ENCODE peak calls at places on chromosome 2, in seven cellular contexts. One of them, this sample, is unnamed.

GRCh38 chr2:27717070-27717453 is 53.4 kb downstream of the SLC4A1AP start:
- DNase-seq in NCI-H1694: peak
- DNase-seq in activated CD8-positive, alpha-beta memory T cell treated with anti-CD3 and anti-CD28 coated beads for 48 hours: no peak
- DNase-seq in PC-3: peak
- DNase-seq in T-helper 2 cell: no peak
- DNase-seq in cardiac muscle cell: peak
- DNase-seq in M059J: peak
- DNase-seq in this sample: no peak

GRCh38 chr2:28709101-28709500 is 42.5 kb upstream of the PPP1CB start:
- DNase-seq in PC-3: no peak
- DNase-seq in cardiac muscle cell: no peak
- DNase-seq in NCI-H1694: no peak
- DNase-seq in T-helper 2 cell: no peak
- DNase-seq in activated CD8-positive, alpha-beta memory T cell treated with anti-CD3 and anti-CD28 coated beads for 48 hours: no peak
- DNase-seq in M059J: no peak
- DNase-seq in this sample: peak

GRCh38 chr2:157800838-157801495 is 75.2 kb downstream of the ACVR1 start:
- DNase-seq in activated CD8-positive, alpha-beta memory T cell treated with anti-CD3 and anti-CD28 coated beads for 48 hours: no peak
- DNase-seq in M059J: no peak
- DNase-seq in PC-3: no peak
- DNase-seq in cardiac muscle cell: no peak
- DNase-seq in NCI-H1694: no peak
- DNase-seq in T-helper 2 cell: no peak
- DNase-seq in this sample: no peak

GRCh38 chr2:196331143-196331542 is 159.8 kb upstream of the STK17B start:
- DNase-seq in cardiac muscle cell: peak
- DNase-seq in PC-3: peak
- DNase-seq in T-helper 2 cell: no peak
- DNase-seq in M059J: peak
- DNase-seq in NCI-H1694: no peak
- DNase-seq in activated CD8-positive, alpha-beta memory T cell treated with anti-CD3 and anti-CD28 coated beads for 48 hours: no peak
- DNase-seq in this sample: peak

GRCh38 chr2:112714836-112715631 is 5.8 kb upstream of the NT5DC4 start:
- DNase-seq in PC-3: peak
- DNase-seq in activated CD8-positive, alpha-beta memory T cell treated with anti-CD3 and anti-CD28 coated beads for 48 hours: no peak
- DNase-seq in M059J: peak
- DNase-seq in T-helper 2 cell: no peak
- DNase-seq in cardiac muscle cell: no peak
- DNase-seq in NCI-H1694: no peak
- DNase-seq in this sample: no peak

GRCh38 chr2:30628341-30628740 is 178.9 kb downstream of the CAPN13 start:
- DNase-seq in M059J: no peak
- DNase-seq in PC-3: no peak
- DNase-seq in T-helper 2 cell: no peak
- DNase-seq in cardiac muscle cell: peak
- DNase-seq in activated CD8-positive, alpha-beta memory T cell treated with anti-CD3 and anti-CD28 coated beads for 48 hours: no peak
- DNase-seq in NCI-H1694: no peak
- DNase-seq in this sample: no peak

GRCh38 chr2:199307461-199307860 is 150.3 kb downstream of the SATB2 start:
- DNase-seq in PC-3: no peak
- DNase-seq in NCI-H1694: no peak
- DNase-seq in T-helper 2 cell: no peak
- DNase-seq in activated CD8-positive, alpha-beta memory T cell treated with anti-CD3 and anti-CD28 coated beads for 48 hours: no peak
- DNase-seq in M059J: peak
- DNase-seq in cardiac muscle cell: no peak
- DNase-seq in this sample: no peak

GRCh38 chr2:12502759-12503158 is 214.0 kb upstream of the TRIB2 start:
- DNase-seq in PC-3: no peak
- DNase-seq in cardiac muscle cell: no peak
- DNase-seq in NCI-H1694: no peak
- DNase-seq in M059J: peak
- DNase-seq in activated CD8-positive, alpha-beta memory T cell treated with anti-CD3 and anti-CD28 coated beads for 48 hours: no peak
- DNase-seq in T-helper 2 cell: peak
- DNase-seq in this sample: no peak

GRCh38 chr2:239832995-239833727 is 192.0 kb downstream of the NDUFA10 start:
- DNase-seq in activated CD8-positive, alpha-beta memory T cell treated with anti-CD3 and anti-CD28 coated beads for 48 hours: no peak
- DNase-seq in cardiac muscle cell: no peak
- DNase-seq in NCI-H1694: no peak
- DNase-seq in T-helper 2 cell: no peak
- DNase-seq in M059J: no peak
- DNase-seq in PC-3: no peak
- DNase-seq in this sample: no peak

GRCh38 chr2:213980883-213981282 is 430.0 kb upstream of the VWC2L start:
- DNase-seq in M059J: peak
- DNase-seq in cardiac muscle cell: peak
- DNase-seq in PC-3: no peak
- DNase-seq in NCI-H1694: no peak
- DNase-seq in T-helper 2 cell: no peak
- DNase-seq in activated CD8-positive, alpha-beta memory T cell treated with anti-CD3 and anti-CD28 coated beads for 48 hours: no peak
- DNase-seq in this sample: no peak

GRCh38 chr2:157875720-157876065 is 437 bp downstream of the ACVR1 start:
- DNase-seq in M059J: peak
- DNase-seq in NCI-H1694: no peak
- DNase-seq in T-helper 2 cell: peak
- DNase-seq in cardiac muscle cell: no peak
- DNase-seq in activated CD8-positive, alpha-beta memory T cell treated with anti-CD3 and anti-CD28 coated beads for 48 hours: no peak
- DNase-seq in PC-3: peak
- DNase-seq in this sample: no peak

GRCh38 chr2:154375625-154376020 is 322.9 kb upstream of the KCNJ3 start:
- DNase-seq in T-helper 2 cell: no peak
- DNase-seq in PC-3: peak
- DNase-seq in M059J: peak
- DNase-seq in NCI-H1694: peak
- DNase-seq in activated CD8-positive, alpha-beta memory T cell treated with anti-CD3 and anti-CD28 coated beads for 48 hours: no peak
- DNase-seq in cardiac muscle cell: peak
- DNase-seq in this sample: peak

GRCh38 chr2:163665051-163665450 is 70.8 kb downstream of the FIGN start:
- DNase-seq in cardiac muscle cell: no peak
- DNase-seq in T-helper 2 cell: no peak
- DNase-seq in NCI-H1694: no peak
- DNase-seq in PC-3: no peak
- DNase-seq in activated CD8-positive, alpha-beta memory T cell treated with anti-CD3 and anti-CD28 coated beads for 48 hours: no peak
- DNase-seq in M059J: no peak
- DNase-seq in this sample: no peak

GRCh38 chr2:107808986-107809385 is 17.7 kb upstream of the RGPD4 start:
- DNase-seq in cardiac muscle cell: no peak
- DNase-seq in M059J: peak
- DNase-seq in NCI-H1694: no peak
- DNase-seq in PC-3: peak
- DNase-seq in activated CD8-positive, alpha-beta memory T cell treated with anti-CD3 and anti-CD28 coated beads for 48 hours: no peak
- DNase-seq in T-helper 2 cell: no peak
- DNase-seq in this sample: no peak

GRCh38 chr2:156703628-156704027 is 267.4 kb downstream of the GPD2 start:
- DNase-seq in cardiac muscle cell: no peak
- DNase-seq in activated CD8-positive, alpha-beta memory T cell treated with anti-CD3 and anti-CD28 coated beads for 48 hours: no peak
- DNase-seq in T-helper 2 cell: no peak
- DNase-seq in NCI-H1694: no peak
- DNase-seq in M059J: no peak
- DNase-seq in PC-3: no peak
- DNase-seq in this sample: no peak

GRCh38 chr2:173159794-173160463 is 84.3 kb downstream of the MAP3K20 start:
- DNase-seq in activated CD8-positive, alpha-beta memory T cell treated with anti-CD3 and anti-CD28 coated beads for 48 hours: no peak
- DNase-seq in cardiac muscle cell: peak
- DNase-seq in T-helper 2 cell: no peak
- DNase-seq in M059J: peak
- DNase-seq in NCI-H1694: no peak
- DNase-seq in PC-3: peak
- DNase-seq in this sample: no peak

GRCh38 chr2:30113617-30114293 is 33.1 kb upstream of the YPEL5 start:
- DNase-seq in activated CD8-positive, alpha-beta memory T cell treated with anti-CD3 and anti-CD28 coated beads for 48 hours: no peak
- DNase-seq in M059J: peak
- DNase-seq in NCI-H1694: no peak
- DNase-seq in cardiac muscle cell: peak
- DNase-seq in T-helper 2 cell: no peak
- DNase-seq in PC-3: peak
- DNase-seq in this sample: no peak

GRCh38 chr2:197883354-197884032 is 79.1 kb downstream of the PLCL1 start:
- DNase-seq in T-helper 2 cell: no peak
- DNase-seq in PC-3: no peak
- DNase-seq in M059J: no peak
- DNase-seq in NCI-H1694: no peak
- DNase-seq in activated CD8-positive, alpha-beta memory T cell treated with anti-CD3 and anti-CD28 coated beads for 48 hours: no peak
- DNase-seq in cardiac muscle cell: peak
- DNase-seq in this sample: no peak

GRCh38 chr2:180716186-180717180 is 263.9 kb upstream of the UBE2E3 start:
- DNase-seq in T-helper 2 cell: no peak
- DNase-seq in cardiac muscle cell: peak
- DNase-seq in NCI-H1694: no peak
- DNase-seq in activated CD8-positive, alpha-beta memory T cell treated with anti-CD3 and anti-CD28 coated beads for 48 hours: no peak
- DNase-seq in M059J: no peak
- DNase-seq in PC-3: no peak
- DNase-seq in this sample: no peak

GRCh38 chr2:235493402-235493774 is 455 bp upstream of the AGAP1 start:
- DNase-seq in M059J: no peak
- DNase-seq in activated CD8-positive, alpha-beta memory T cell treated with anti-CD3 and anti-CD28 coated beads for 48 hours: no peak
- DNase-seq in NCI-H1694: no peak
- DNase-seq in cardiac muscle cell: peak
- DNase-seq in PC-3: no peak
- DNase-seq in T-helper 2 cell: no peak
- DNase-seq in this sample: peak

GRCh38 chr2:37297632-37298031 is 27.0 kb downstream of the PRKD3 start:
- DNase-seq in cardiac muscle cell: no peak
- DNase-seq in NCI-H1694: no peak
- DNase-seq in activated CD8-positive, alpha-beta memory T cell treated with anti-CD3 and anti-CD28 coated beads for 48 hours: no peak
- DNase-seq in T-helper 2 cell: no peak
- DNase-seq in PC-3: no peak
- DNase-seq in M059J: no peak
- DNase-seq in this sample: no peak

GRCh38 chr2:1972428-1972827 is 228.1 kb upstream of the PXDN start:
- DNase-seq in PC-3: peak
- DNase-seq in T-helper 2 cell: no peak
- DNase-seq in cardiac muscle cell: peak
- DNase-seq in NCI-H1694: peak
- DNase-seq in activated CD8-positive, alpha-beta memory T cell treated with anti-CD3 and anti-CD28 coated beads for 48 hours: no peak
- DNase-seq in M059J: peak
- DNase-seq in this sample: peak

GRCh38 chr2:6864938-6865345 is 765 bp downstream of the CMPK2 start:
- DNase-seq in PC-3: no peak
- DNase-seq in NCI-H1694: no peak
- DNase-seq in activated CD8-positive, alpha-beta memory T cell treated with anti-CD3 and anti-CD28 coated beads for 48 hours: no peak
- DNase-seq in cardiac muscle cell: no peak
- DNase-seq in T-helper 2 cell: no peak
- DNase-seq in M059J: no peak
- DNase-seq in this sample: no peak

GRCh38 chr2:9191044-9191481 is 15.5 kb upstream of the ASAP2 start:
- DNase-seq in T-helper 2 cell: no peak
- DNase-seq in activated CD8-positive, alpha-beta memory T cell treated with anti-CD3 and anti-CD28 coated beads for 48 hours: no peak
- DNase-seq in cardiac muscle cell: peak
- DNase-seq in PC-3: no peak
- DNase-seq in M059J: peak
- DNase-seq in NCI-H1694: no peak
- DNase-seq in this sample: no peak

GRCh38 chr2:196702641-196703040 is 63.1 kb downstream of the CCDC150 start:
- DNase-seq in activated CD8-positive, alpha-beta memory T cell treated with anti-CD3 and anti-CD28 coated beads for 48 hours: no peak
- DNase-seq in cardiac muscle cell: peak
- DNase-seq in M059J: peak
- DNase-seq in NCI-H1694: no peak
- DNase-seq in T-helper 2 cell: no peak
- DNase-seq in PC-3: no peak
- DNase-seq in this sample: no peak

GRCh38 chr2:12950957-12951656 is 234.4 kb downstream of the TRIB2 start:
- DNase-seq in NCI-H1694: no peak
- DNase-seq in M059J: peak
- DNase-seq in T-helper 2 cell: no peak
- DNase-seq in cardiac muscle cell: peak
- DNase-seq in activated CD8-positive, alpha-beta memory T cell treated with anti-CD3 and anti-CD28 coated beads for 48 hours: no peak
- DNase-seq in PC-3: peak
- DNase-seq in this sample: no peak

GRCh38 chr2:118102433-118103082 is 14.3 kb downstream of the INSIG2 start:
- DNase-seq in NCI-H1694: no peak
- DNase-seq in M059J: peak
- DNase-seq in T-helper 2 cell: no peak
- DNase-seq in activated CD8-positive, alpha-beta memory T cell treated with anti-CD3 and anti-CD28 coated beads for 48 hours: no peak
- DNase-seq in cardiac muscle cell: no peak
- DNase-seq in PC-3: peak
- DNase-seq in this sample: no peak

GRCh38 chr2:191846787-191847620 is at the start of gene CAVIN2:
- DNase-seq in NCI-H1694: no peak
- DNase-seq in PC-3: peak
- DNase-seq in activated CD8-positive, alpha-beta memory T cell treated with anti-CD3 and anti-CD28 coated beads for 48 hours: no peak
- DNase-seq in M059J: peak
- DNase-seq in T-helper 2 cell: no peak
- DNase-seq in cardiac muscle cell: peak
- DNase-seq in this sample: no peak

GRCh38 chr2:50901510-50901909 is 130.4 kb downstream of the NRXN1 start:
- DNase-seq in M059J: no peak
- DNase-seq in NCI-H1694: no peak
- DNase-seq in PC-3: no peak
- DNase-seq in T-helper 2 cell: no peak
- DNase-seq in activated CD8-positive, alpha-beta memory T cell treated with anti-CD3 and anti-CD28 coated beads for 48 hours: no peak
- DNase-seq in cardiac muscle cell: no peak
- DNase-seq in this sample: no peak

GRCh38 chr2:193869564-193869963 is 1674.8 kb upstream of the TMEFF2 start:
- DNase-seq in PC-3: peak
- DNase-seq in NCI-H1694: no peak
- DNase-seq in T-helper 2 cell: no peak
- DNase-seq in M059J: no peak
- DNase-seq in activated CD8-positive, alpha-beta memory T cell treated with anti-CD3 and anti-CD28 coated beads for 48 hours: no peak
- DNase-seq in cardiac muscle cell: no peak
- DNase-seq in this sample: no peak

GRCh38 chr2:122583159-122583917 is 827.9 kb downstream of the TSN start:
- DNase-seq in cardiac muscle cell: no peak
- DNase-seq in activated CD8-positive, alpha-beta memory T cell treated with anti-CD3 and anti-CD28 coated beads for 48 hours: no peak
- DNase-seq in NCI-H1694: no peak
- DNase-seq in PC-3: no peak
- DNase-seq in M059J: no peak
- DNase-seq in T-helper 2 cell: no peak
- DNase-seq in this sample: no peak

GRCh38 chr2:234032301-234032856 is 18.1 kb upstream of the SPP2 start:
- DNase-seq in activated CD8-positive, alpha-beta memory T cell treated with anti-CD3 and anti-CD28 coated beads for 48 hours: no peak
- DNase-seq in cardiac muscle cell: peak
- DNase-seq in NCI-H1694: no peak
- DNase-seq in M059J: peak
- DNase-seq in T-helper 2 cell: peak
- DNase-seq in PC-3: peak
- DNase-seq in this sample: no peak

GRCh38 chr2:219289537-219290361 is 10.6 kb downstream of the DNAJB2 start:
- DNase-seq in T-helper 2 cell: no peak
- DNase-seq in M059J: peak
- DNase-seq in activated CD8-positive, alpha-beta memory T cell treated with anti-CD3 and anti-CD28 coated beads for 48 hours: no peak
- DNase-seq in cardiac muscle cell: peak
- DNase-seq in NCI-H1694: peak
- DNase-seq in PC-3: peak
- DNase-seq in this sample: no peak

GRCh38 chr2:216404010-216404618 is 8.2 kb upstream of the SMARCAL1 start:
- DNase-seq in activated CD8-positive, alpha-beta memory T cell treated with anti-CD3 and anti-CD28 coated beads for 48 hours: no peak
- DNase-seq in M059J: peak
- DNase-seq in NCI-H1694: peak
- DNase-seq in PC-3: peak
- DNase-seq in T-helper 2 cell: peak
- DNase-seq in cardiac muscle cell: peak
- DNase-seq in this sample: peak